ENCODE peak calls at places on chromosomes 12 and 14, in eight cellular contexts. D is kidney glomerular epithelial cell, K is fibroblast of the aortic adventitia, E is HS-27A, F is NCI-H1105, W is ELR, L is AG08395, P is H7. X is an unnamed sample.

GRCh38 chr12:13203028-13203922 is 6.7 kb downstream of the EMP1 start:
- DNase-seq in D (no peak), K (peak), E (no peak), F (no peak), W (peak), L (peak), P (peak), X (no peak)

GRCh38 chr12:52321433-52321832 is 235 bp upstream of the KRT83 start:
- DNase-seq in D (no peak), K (no peak), E (no peak), F (peak), W (no peak), L (no peak), P (no peak), X (no peak)

GRCh38 chr12:44465139-44465538 is 411.0 kb downstream of the NELL2 start:
- DNase-seq in D (no peak), K (no peak), E (no peak), F (no peak), W (peak), L (no peak), P (peak), X (no peak)

GRCh38 chr12:4567073-4567881 is 5.3 kb downstream of the DYRK4 start:
- DNase-seq in D (no peak), K (no peak), E (no peak), F (no peak), W (no peak), L (no peak), P (no peak), X (no peak)

GRCh38 chr12:52187206-52187605 is 4.6 kb downstream of the KRT80 start:
- DNase-seq in D (no peak), K (no peak), E (no peak), F (no peak), W (no peak), L (no peak), P (peak), X (no peak)

GRCh38 chr14:58587271-58587670 is 50.5 kb upstream of the DACT1 start:
- DNase-seq in D (no peak), K (peak), E (no peak), F (no peak), W (peak), L (peak), P (no peak), X (no peak)

GRCh38 chr12:77795699-77796098 is 35.0 kb upstream of the NAV3 start:
- DNase-seq in D (no peak), K (peak), E (no peak), F (no peak), W (no peak), L (peak), P (no peak), X (no peak)

GRCh38 chr12:82756303-82756702 is 69.6 kb downstream of the TMTC2 start:
- DNase-seq in D (no peak), K (no peak), E (no peak), F (no peak), W (no peak), L (no peak), P (peak), X (no peak)

GRCh38 chr14:102317564-102318248 is 1.8 kb upstream of the ZNF839 start:
- DNase-seq in D (no peak), K (no peak), E (no peak), F (no peak), W (peak), L (no peak), P (no peak), X (peak)

GRCh38 chr12:124428136-124428791 is 133.4 kb downstream of the RFLNA start:
- DNase-seq in D (no peak), K (peak), E (no peak), F (no peak), W (peak), L (peak), P (no peak), X (no peak)

GRCh38 chr14:90767899-90768298 is 48.3 kb downstream of the TTC7B start:
- DNase-seq in D (no peak), K (no peak), E (no peak), F (no peak), W (no peak), L (no peak), P (no peak), X (no peak)

GRCh38 chr12:120903382-120903817 is 758 bp downstream of the SPPL3 start:
- DNase-seq in D (peak), K (peak), E (no peak), F (peak), W (peak), L (peak), P (peak), X (peak)

GRCh38 chr12:4908694-4909396 is 860 bp upstream of the KCNA1 start:
- DNase-seq in D (no peak), K (no peak), E (no peak), F (peak), W (peak), L (peak), P (peak), X (no peak)

GRCh38 chr12:85445060-85445938 is 165.3 kb downstream of the ALX1 start:
- DNase-seq in D (peak), K (no peak), E (no peak), F (no peak), W (peak), L (no peak), P (no peak), X (no peak)

GRCh38 chr14:81682134-81682533 is 148.5 kb upstream of the SEL1L start:
- DNase-seq in D (no peak), K (no peak), E (no peak), F (no peak), W (no peak), L (no peak), P (peak), X (no peak)

GRCh38 chr12:71461787-71462328 is 22.3 kb downstream of the LGR5 start:
- DNase-seq in D (no peak), K (no peak), E (no peak), F (no peak), W (no peak), L (no peak), P (no peak), X (no peak)

GRCh38 chr14:30362369-30363218 is 196.4 kb upstream of the G2E3 start:
- DNase-seq in D (no peak), K (no peak), E (no peak), F (no peak), W (no peak), L (no peak), P (no peak), X (peak)

GRCh38 chr12:124592050-124592449 is 24.6 kb upstream of the NCOR2 start:
- DNase-seq in D (no peak), K (peak), E (no peak), F (no peak), W (peak), L (peak), P (no peak), X (no peak)

GRCh38 chr12:132189378-132190011 is 45.2 kb downstream of the NOC4L start:
- DNase-seq in D (peak), K (peak), E (no peak), F (peak), W (peak), L (peak), P (peak), X (no peak)